ENCODE peak calls at places on chromosomes 2 and 18, in six cellular contexts. A, E, K, S, T and H are unnamed samples.

GRCh38 chr2:112996635-112997034 is 8.6 kb upstream of the IL36A start:
- DNase-seq in A (no peak), E (peak; percentile 7), K (no peak), S (no peak), T (peak; percentile 16), H (no peak)

GRCh38 chr2:96205888-96206287 is 2.7 kb downstream of the STARD7 start:
- DNase-seq in A (no peak), E (no peak), K (no peak), S (no peak), T (no peak), H (no peak)

GRCh38 chr2:237201461-237202287 is 116.0 kb downstream of the COPS8 start:
- DNase-seq in A (no peak), E (peak; percentile 89), K (peak; percentile 25), S (peak; percentile 67), T (peak; percentile 14), H (peak; percentile 79)

GRCh38 chr2:48346124-48346536 is 183.8 kb upstream of the STON1 start:
- DNase-seq in A (peak; percentile 27), E (no peak), K (no peak), S (peak; percentile 71), T (peak; percentile 19), H (peak; percentile 19)

GRCh38 chr2:71157124-71157802 is 26.8 kb downstream of the MPHOSPH10 start:
- DNase-seq in A (peak; percentile 57), E (peak; percentile 71), K (peak; percentile 59), S (peak; percentile 76), T (peak; percentile 59), H (peak; percentile 49)

GRCh38 chr2:70999362-70999761 is 4.7 kb upstream of the TEX261 start:
- DNase-seq in A (no peak), E (no peak), K (no peak), S (peak; percentile 12), T (no peak), H (no peak)

GRCh38 chr2:88874063-88874657 is 182.7 kb downstream of the RPIA start:
- DNase-seq in A (peak; percentile 68), E (peak; percentile 72), K (no peak), S (no peak), T (no peak), H (no peak)

GRCh38 chr18:36493349-36494281 is 196.1 kb downstream of the FHOD3 start:
- DNase-seq in A (no peak), E (no peak), K (no peak), S (no peak), T (no peak), H (no peak)

GRCh38 chr18:11224166-11224565 is 74.8 kb upstream of the PIEZO2 start:
- DNase-seq in A (no peak), E (no peak), K (no peak), S (no peak), T (no peak), H (no peak)

GRCh38 chr2:134739261-134739878 is 20.6 kb upstream of the TMEM163 start:
- DNase-seq in A (no peak), E (no peak), K (no peak), S (no peak), T (no peak), H (no peak)

GRCh38 chr18:8283901-8284585 is 325.2 kb upstream of the RAB12 start:
- DNase-seq in A (no peak), E (no peak), K (no peak), S (no peak), T (no peak), H (no peak)

GRCh38 chr18:76487782-76488181 is 7.3 kb downstream of the ZNF516 start:
- DNase-seq in A (no peak), E (peak; percentile 42), K (no peak), S (no peak), T (no peak), H (no peak)

GRCh38 chr2:43251171-43251731 is 24.8 kb upstream of the ZFP36L2 start:
- DNase-seq in A (no peak), E (no peak), K (no peak), S (no peak), T (no peak), H (no peak)

GRCh38 chr2:203427061-203427460 is 98.9 kb downstream of the ABI2 start:
- DNase-seq in A (no peak), E (no peak), K (no peak), S (no peak), T (no peak), H (peak; percentile 10)

GRCh38 chr2:212912445-212913103 is 238.8 kb downstream of the IKZF2 start:
- DNase-seq in A (no peak), E (no peak), K (peak; percentile 57), S (no peak), T (peak; percentile 77), H (peak; percentile 6)

GRCh38 chr18:74551936-74552555 is 17.7 kb downstream of the CNDP1 start:
- DNase-seq in A (peak; percentile 97), E (peak; percentile 76), K (peak; percentile 92), S (peak; percentile 87), T (peak; percentile 90), H (peak; percentile 23)

GRCh38 chr2:119837350-119837749 is 77.6 kb downstream of the PTPN4 start:
- DNase-seq in A (no peak), E (no peak), K (no peak), S (no peak), T (no peak), H (no peak)

GRCh38 chr18:13217971-13218375 is 587 bp upstream of the LDLRAD4 start:
- DNase-seq in A (no peak), E (no peak), K (no peak), S (no peak), T (peak; percentile 35), H (no peak)

DNA sequence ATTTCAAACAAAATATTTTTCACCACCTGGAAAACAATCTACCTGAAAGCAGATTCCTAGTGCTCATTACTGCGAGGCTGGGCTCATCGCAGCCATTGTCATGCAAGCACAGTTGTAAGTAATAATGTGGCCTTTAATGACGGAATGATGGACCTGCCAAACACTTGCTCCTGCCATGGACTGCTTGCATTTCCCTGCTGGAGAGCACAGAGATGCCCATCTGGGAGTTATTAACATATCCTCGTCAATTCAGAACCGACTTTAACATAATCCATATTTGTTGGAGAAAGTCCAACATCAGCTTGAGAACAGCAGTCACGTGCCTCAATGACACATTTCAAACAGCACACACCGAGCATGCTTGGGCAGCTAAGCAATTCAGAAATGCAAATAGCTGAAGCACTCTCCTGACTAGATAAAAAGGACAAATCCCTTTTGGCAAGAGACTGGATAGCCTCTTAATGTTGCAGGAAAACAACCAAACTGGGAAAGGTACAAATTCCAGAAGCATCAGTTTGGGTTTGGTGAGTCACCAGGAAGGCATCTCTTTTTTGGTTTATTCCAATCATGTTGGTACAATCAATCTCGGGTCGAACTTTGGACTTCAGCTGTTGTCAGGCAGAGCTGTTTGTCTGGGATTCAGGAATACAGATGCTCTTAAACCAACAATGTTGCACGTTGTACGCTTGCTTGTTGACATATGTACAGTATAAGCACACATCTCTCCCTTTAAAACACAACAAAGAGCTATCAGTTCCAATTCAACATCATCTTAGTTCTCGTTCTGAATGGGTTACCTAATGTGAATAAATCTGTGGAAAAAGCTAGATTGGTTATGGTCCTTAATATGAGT is 395.9 kb downstream of the LNPK start:
- DNase-seq in A (no peak), E (no peak), K (no peak), S (no peak), T (no peak), H (no peak)
- TF ChIP-seq POLR2A in A (no peak), E (no peak), K (no peak), S (no peak), T (no peak), H (no peak)

GRCh38 chr2:219026946-219027345 is 14.4 kb downstream of the CFAP65 start:
- DNase-seq in A (no peak), E (no peak), K (no peak), S (peak; percentile 13), T (no peak), H (no peak)
- TF ChIP-seq POLR2A in A (no peak), E (no peak), K (no peak), S (no peak), T (no peak), H (no peak)

GRCh38 chr2:215790548-215791421 is 222.6 kb downstream of the MREG start:
- DNase-seq in A (no peak), E (no peak), K (no peak), S (no peak), T (no peak), H (no peak)

GRCh38 chr2:215794829-215795546 is 218.4 kb downstream of the MREG start:
- DNase-seq in A (no peak), E (peak; percentile 22), K (no peak), S (no peak), T (no peak), H (no peak)

GRCh38 chr2:215791481-215791937 is 221.8 kb downstream of the MREG start:
- DNase-seq in A (no peak), E (peak; percentile 36), K (no peak), S (no peak), T (no peak), H (no peak)

GRCh38 chr2:215796160-215796559 is 217.2 kb downstream of the MREG start:
- DNase-seq in A (no peak), E (peak; percentile 70), K (peak; percentile 31), S (no peak), T (no peak), H (peak; percentile 50)

DNA sequence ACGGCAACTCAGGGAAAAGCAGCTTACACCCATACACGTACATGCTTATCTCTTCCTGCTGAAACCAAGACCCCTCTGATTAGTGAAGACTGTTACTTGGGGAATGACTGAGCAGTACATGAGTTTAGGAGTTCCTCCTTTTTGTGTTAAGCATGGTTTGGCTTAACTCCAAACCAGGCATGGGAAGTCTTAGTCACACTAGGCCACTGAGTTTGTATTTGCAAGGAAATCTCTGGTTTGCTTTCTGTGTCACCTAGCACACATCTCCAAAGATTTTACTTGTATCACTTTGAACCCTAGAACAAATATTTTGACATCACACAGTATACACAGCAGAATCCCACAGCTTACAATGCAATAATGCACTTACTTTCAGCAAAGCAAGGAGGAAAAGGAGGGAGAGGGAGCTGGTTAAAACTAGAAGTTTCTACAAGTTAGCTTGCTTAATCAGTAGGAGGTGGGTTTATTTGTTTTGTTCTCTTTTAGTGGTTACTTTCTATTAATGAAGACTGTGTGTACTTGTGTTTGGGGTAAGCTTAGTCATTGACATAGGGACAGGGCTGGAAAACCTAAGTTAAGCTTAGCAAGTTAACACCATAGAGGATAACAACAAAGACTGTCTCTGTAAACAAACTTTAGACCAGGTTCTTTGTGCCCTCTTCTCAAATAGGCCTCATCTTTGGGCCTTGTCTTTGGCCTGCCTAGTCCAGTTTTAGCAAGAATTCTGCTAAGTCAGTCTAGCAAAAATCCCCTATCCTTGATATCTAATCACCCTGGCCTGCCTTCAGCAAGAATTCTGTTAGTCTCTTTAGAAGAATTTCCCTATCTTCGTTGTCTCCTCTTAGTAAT is 219.4 kb downstream of the MREG start:
- DNase-seq in A (peak; percentile 64), E (peak; percentile 95), K (peak; percentile 59), S (no peak), T (peak; percentile 16), H (peak; percentile 21)
- TF ChIP-seq POLR2A in A (no peak), E (no peak), K (no peak), S (no peak), T (no peak), H (no peak)

GRCh38 chr2:151243468-151243867 is 18.2 kb downstream of the RBM43 start:
- DNase-seq in A (no peak), E (no peak), K (no peak), S (no peak), T (no peak), H (no peak)

GRCh38 chr2:151239624-151240023 is 22.0 kb downstream of the RBM43 start:
- DNase-seq in A (no peak), E (peak; percentile 14), K (no peak), S (no peak), T (no peak), H (no peak)

GRCh38 chr2:151241224-151241623 is 20.4 kb downstream of the RBM43 start:
- DNase-seq in A (no peak), E (no peak), K (no peak), S (no peak), T (no peak), H (no peak)

GRCh38 chr2:151237422-151238012 is 24.1 kb downstream of the RBM43 start:
- DNase-seq in A (no peak), E (no peak), K (no peak), S (no peak), T (no peak), H (peak; percentile 33)

GRCh38 chr2:151238527-151239487 is 22.9 kb downstream of the RBM43 start:
- DNase-seq in A (peak; percentile 70), E (peak; percentile 85), K (no peak), S (peak; percentile 83), T (peak; percentile 27), H (peak; percentile 38)
- TF ChIP-seq POLR2A in A (no peak), E (no peak), K (no peak), S (no peak), T (no peak), H (no peak)